ENCODE peak calls at places on chromosomes 3 and 15, in five cellular contexts. V, G, L, S and I are unnamed samples.

GRCh38 chr3:31041161-31041978 is 146.9 kb upstream of the GADL1 start:
- DNase-seq in V (peak; percentile 85), G (peak; percentile 23), L (no peak), S (no peak), I (peak; percentile 24)

GRCh38 chr15:66986951-66987350 is 78.5 kb upstream of the SMAD3 start:
- DNase-seq in V (no peak), G (no peak), L (peak; percentile 6), S (no peak), I (no peak)

GRCh38 chr3:143128212-143128611 is 8.6 kb downstream of the CHST2 start:
- DNase-seq in V (no peak), G (no peak), L (no peak), S (no peak), I (no peak)

GRCh38 chr15:83626171-83626802 is 27.6 kb upstream of the ADAMTSL3 start:
- DNase-seq in V (peak; percentile 3), G (no peak), L (no peak), S (no peak), I (no peak)

GRCh38 chr3:56762718-56763117 is 39.0 kb downstream of the ARHGEF3 start:
- DNase-seq in V (no peak), G (no peak), L (no peak), S (no peak), I (no peak)

GRCh38 chr3:146747928-146748327 is 142.8 kb upstream of the PLSCR5 start:
- DNase-seq in V (peak; percentile 76), G (no peak), L (no peak), S (no peak), I (peak; percentile 74)

GRCh38 chr15:77044228-77045042 is 26.5 kb downstream of the TSPAN3 start:
- DNase-seq in V (no peak), G (no peak), L (no peak), S (no peak), I (no peak)

GRCh38 chr3:112681822-112682325 is 40.9 kb upstream of the CCDC80 start:
- DNase-seq in V (peak; percentile 63), G (no peak), L (no peak), S (no peak), I (peak; percentile 60)

GRCh38 chr15:81312790-81313543 is 11.0 kb downstream of the STARD5 start:
- DNase-seq in V (peak; percentile 97), G (peak; percentile 92), L (no peak), S (peak; percentile 88), I (peak; percentile 99)